ENCODE peak calls at places on chromosomes 2 and 18, in ten cellular contexts. One of them, this sample, is unnamed.

GRCh38 chr18:8730080-8730827 is 24.9 kb downstream of the MTCL1 start:
- DNase-seq in IMR-90: peak
- DNase-seq in tibial nerve: no peak
- DNase-seq in nephron progenitor cell: no peak
- DNase-seq in omental fat pad: no peak
- DNase-seq in pancreas: peak
- DNase-seq in GM12865: no peak
- DNase-seq in CD14-positive monocyte: no peak
- DNase-seq in suprapubic skin: no peak
- DNase-seq in ovary: peak
- DNase-seq in this sample: no peak

GRCh38 chr2:181642071-181642470 is 14.8 kb downstream of the CERKL start:
- DNase-seq in IMR-90: no peak
- DNase-seq in tibial nerve: no peak
- DNase-seq in nephron progenitor cell: no peak
- DNase-seq in omental fat pad: no peak
- DNase-seq in pancreas: no peak
- DNase-seq in GM12865: no peak
- DNase-seq in CD14-positive monocyte: no peak
- DNase-seq in suprapubic skin: no peak
- DNase-seq in ovary: no peak
- DNase-seq in this sample: no peak

GRCh38 chr2:217628061-217628460 is 374.7 kb downstream of the TNS1 start:
- DNase-seq in IMR-90: no peak
- DNase-seq in tibial nerve: no peak
- DNase-seq in nephron progenitor cell: no peak
- DNase-seq in omental fat pad: no peak
- DNase-seq in pancreas: no peak
- DNase-seq in GM12865: no peak
- DNase-seq in CD14-positive monocyte: no peak
- DNase-seq in suprapubic skin: no peak
- DNase-seq in ovary: no peak
- DNase-seq in this sample: no peak

GRCh38 chr2:205654878-205655601 is 27.3 kb upstream of the NRP2 start:
- DNase-seq in IMR-90: peak
- DNase-seq in tibial nerve: no peak
- DNase-seq in nephron progenitor cell: no peak
- DNase-seq in omental fat pad: no peak
- DNase-seq in pancreas: no peak
- DNase-seq in GM12865: no peak
- DNase-seq in CD14-positive monocyte: no peak
- DNase-seq in suprapubic skin: no peak
- DNase-seq in ovary: no peak
- DNase-seq in this sample: no peak

GRCh38 chr18:48132993-48133674 is 202.7 kb upstream of the SMAD2 start:
- DNase-seq in IMR-90: no peak
- DNase-seq in tibial nerve: no peak
- DNase-seq in nephron progenitor cell: no peak
- DNase-seq in omental fat pad: no peak
- DNase-seq in pancreas: no peak
- DNase-seq in GM12865: no peak
- DNase-seq in CD14-positive monocyte: no peak
- DNase-seq in suprapubic skin: no peak
- DNase-seq in ovary: no peak
- DNase-seq in this sample: no peak

GRCh38 chr2:94958245-94958644 is 67.3 kb upstream of the MAL start:
- DNase-seq in IMR-90: no peak
- DNase-seq in tibial nerve: no peak
- DNase-seq in nephron progenitor cell: no peak
- DNase-seq in omental fat pad: no peak
- DNase-seq in pancreas: no peak
- DNase-seq in GM12865: no peak
- DNase-seq in CD14-positive monocyte: no peak
- DNase-seq in suprapubic skin: no peak
- DNase-seq in ovary: no peak
- DNase-seq in this sample: no peak

GRCh38 chr2:224712346-224712745 is 3.8 kb downstream of the CCDC195 start:
- DNase-seq in IMR-90: peak
- DNase-seq in tibial nerve: no peak
- DNase-seq in nephron progenitor cell: no peak
- DNase-seq in omental fat pad: no peak
- DNase-seq in pancreas: no peak
- DNase-seq in GM12865: no peak
- DNase-seq in CD14-positive monocyte: no peak
- DNase-seq in suprapubic skin: no peak
- DNase-seq in ovary: no peak
- DNase-seq in this sample: no peak

GRCh38 chr2:117856415-117857210 is 42.1 kb downstream of the DDX18 start:
- DNase-seq in IMR-90: peak
- DNase-seq in tibial nerve: no peak
- DNase-seq in nephron progenitor cell: no peak
- DNase-seq in omental fat pad: no peak
- DNase-seq in pancreas: no peak
- DNase-seq in GM12865: no peak
- DNase-seq in CD14-positive monocyte: no peak
- DNase-seq in suprapubic skin: no peak
- DNase-seq in ovary: no peak
- DNase-seq in this sample: no peak

GRCh38 chr2:157307021-157307420 is 18.6 kb downstream of the ERMN start:
- DNase-seq in IMR-90: peak
- DNase-seq in tibial nerve: no peak
- DNase-seq in nephron progenitor cell: no peak
- DNase-seq in omental fat pad: no peak
- DNase-seq in pancreas: no peak
- DNase-seq in GM12865: no peak
- DNase-seq in CD14-positive monocyte: no peak
- DNase-seq in suprapubic skin: no peak
- DNase-seq in ovary: no peak
- DNase-seq in this sample: no peak
- TF ChIP-seq CTCF in IMR-90: peak
- TF ChIP-seq CTCF in tibial nerve: no peak
- TF ChIP-seq CTCF in nephron progenitor cell: no peak
- TF ChIP-seq CTCF in omental fat pad: no peak
- TF ChIP-seq CTCF in pancreas: no peak
- TF ChIP-seq CTCF in GM12865: peak
- TF ChIP-seq CTCF in CD14-positive monocyte: peak
- TF ChIP-seq CTCF in suprapubic skin: no peak
- TF ChIP-seq CTCF in ovary: no peak
- TF ChIP-seq CTCF in this sample: peak

GRCh38 chr18:62715439-62715792 is at the start of gene PHLPP1:
- DNase-seq in IMR-90: no peak
- DNase-seq in tibial nerve: no peak
- DNase-seq in nephron progenitor cell: no peak
- DNase-seq in omental fat pad: no peak
- DNase-seq in pancreas: no peak
- DNase-seq in GM12865: no peak
- DNase-seq in CD14-positive monocyte: no peak
- DNase-seq in suprapubic skin: no peak
- DNase-seq in ovary: no peak
- DNase-seq in this sample: no peak

GRCh38 chr18:62713651-62714247 is 1.6 kb upstream of the PHLPP1 start:
- DNase-seq in IMR-90: peak
- DNase-seq in tibial nerve: no peak
- DNase-seq in nephron progenitor cell: no peak
- DNase-seq in omental fat pad: no peak
- DNase-seq in pancreas: peak
- DNase-seq in GM12865: peak
- DNase-seq in CD14-positive monocyte: no peak
- DNase-seq in suprapubic skin: no peak
- DNase-seq in ovary: peak
- DNase-seq in this sample: no peak

GRCh38 chr18:62716679-62717058 is 1.3 kb downstream of the PHLPP1 start:
- DNase-seq in IMR-90: no peak
- DNase-seq in tibial nerve: no peak
- DNase-seq in nephron progenitor cell: peak
- DNase-seq in omental fat pad: no peak
- DNase-seq in pancreas: peak
- DNase-seq in GM12865: peak
- DNase-seq in CD14-positive monocyte: no peak
- DNase-seq in suprapubic skin: peak
- DNase-seq in ovary: peak
- DNase-seq in this sample: peak

GRCh38 chr18:62715829-62716678 is 713 bp downstream of the PHLPP1 start:
- DNase-seq in IMR-90: peak
- DNase-seq in tibial nerve: no peak
- DNase-seq in nephron progenitor cell: peak
- DNase-seq in omental fat pad: no peak
- DNase-seq in pancreas: peak
- DNase-seq in GM12865: peak
- DNase-seq in CD14-positive monocyte: peak
- DNase-seq in suprapubic skin: peak
- DNase-seq in ovary: peak
- DNase-seq in this sample: peak

DNA sequence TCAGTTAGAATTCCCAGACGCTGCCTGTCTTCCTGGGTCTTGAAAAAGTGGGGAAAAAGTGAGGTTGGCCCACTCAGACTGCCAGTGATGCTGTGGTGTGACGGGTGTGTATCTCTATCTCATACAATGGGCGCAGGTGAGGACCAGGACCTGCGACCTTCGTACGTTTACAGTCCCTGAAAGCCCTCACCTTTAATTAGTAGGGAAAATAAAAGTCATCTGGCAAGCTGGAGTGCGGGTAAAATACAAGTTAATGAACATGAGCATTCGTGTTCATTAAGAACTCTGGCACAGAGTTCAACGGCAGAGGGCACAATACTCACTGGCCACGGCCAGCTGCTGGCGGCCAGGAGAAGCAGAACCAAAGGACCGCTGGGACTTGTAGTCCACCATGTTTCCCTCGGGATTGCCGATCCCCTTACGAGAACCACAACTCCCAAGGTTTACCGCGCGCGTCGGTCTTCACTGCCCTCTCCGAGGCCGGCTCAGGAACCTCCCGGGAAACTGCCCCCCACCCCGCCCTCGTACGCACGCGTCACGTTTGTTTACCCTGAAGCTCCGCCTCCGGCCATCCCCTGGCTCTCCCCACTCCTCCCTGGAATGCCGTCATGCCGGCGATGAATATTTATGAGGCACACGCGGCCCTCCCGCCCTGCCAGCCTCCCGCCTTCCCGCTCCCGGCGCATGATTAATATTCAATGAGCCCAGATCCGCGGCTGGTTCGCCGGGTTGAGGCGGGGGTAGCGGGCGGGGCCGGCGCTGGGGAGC is 486 bp upstream of the PHLPP1 start:
- DNase-seq in IMR-90: peak
- DNase-seq in tibial nerve: peak
- DNase-seq in nephron progenitor cell: peak
- DNase-seq in omental fat pad: peak
- DNase-seq in pancreas: peak
- DNase-seq in GM12865: peak
- DNase-seq in CD14-positive monocyte: peak
- DNase-seq in suprapubic skin: peak
- DNase-seq in ovary: peak
- DNase-seq in this sample: peak
- TF ChIP-seq CTCF in IMR-90: peak
- TF ChIP-seq CTCF in tibial nerve: peak
- TF ChIP-seq CTCF in nephron progenitor cell: peak
- TF ChIP-seq CTCF in omental fat pad: no peak
- TF ChIP-seq CTCF in pancreas: peak
- TF ChIP-seq CTCF in GM12865: peak
- TF ChIP-seq CTCF in CD14-positive monocyte: peak
- TF ChIP-seq CTCF in suprapubic skin: peak
- TF ChIP-seq CTCF in ovary: peak
- TF ChIP-seq CTCF in this sample: peak

GRCh38 chr2:99935662-99936061 is 206.7 kb downstream of the AFF3 start:
- DNase-seq in IMR-90: peak
- DNase-seq in tibial nerve: no peak
- DNase-seq in nephron progenitor cell: no peak
- DNase-seq in omental fat pad: no peak
- DNase-seq in pancreas: no peak
- DNase-seq in GM12865: no peak
- DNase-seq in CD14-positive monocyte: no peak
- DNase-seq in suprapubic skin: no peak
- DNase-seq in ovary: no peak
- DNase-seq in this sample: no peak

GRCh38 chr2:99939135-99939534 is 203.3 kb downstream of the AFF3 start:
- DNase-seq in IMR-90: no peak
- DNase-seq in tibial nerve: no peak
- DNase-seq in nephron progenitor cell: no peak
- DNase-seq in omental fat pad: no peak
- DNase-seq in pancreas: no peak
- DNase-seq in GM12865: no peak
- DNase-seq in CD14-positive monocyte: no peak
- DNase-seq in suprapubic skin: no peak
- DNase-seq in ovary: no peak
- DNase-seq in this sample: no peak

GRCh38 chr2:99936065-99936464 is 206.3 kb downstream of the AFF3 start:
- DNase-seq in IMR-90: no peak
- DNase-seq in tibial nerve: no peak
- DNase-seq in nephron progenitor cell: no peak
- DNase-seq in omental fat pad: no peak
- DNase-seq in pancreas: no peak
- DNase-seq in GM12865: no peak
- DNase-seq in CD14-positive monocyte: no peak
- DNase-seq in suprapubic skin: no peak
- DNase-seq in ovary: no peak
- DNase-seq in this sample: no peak

GRCh38 chr2:99938250-99938649 is 204.1 kb downstream of the AFF3 start:
- DNase-seq in IMR-90: no peak
- DNase-seq in tibial nerve: no peak
- DNase-seq in nephron progenitor cell: no peak
- DNase-seq in omental fat pad: no peak
- DNase-seq in pancreas: no peak
- DNase-seq in GM12865: no peak
- DNase-seq in CD14-positive monocyte: no peak
- DNase-seq in suprapubic skin: no peak
- DNase-seq in ovary: no peak
- DNase-seq in this sample: no peak

DNA sequence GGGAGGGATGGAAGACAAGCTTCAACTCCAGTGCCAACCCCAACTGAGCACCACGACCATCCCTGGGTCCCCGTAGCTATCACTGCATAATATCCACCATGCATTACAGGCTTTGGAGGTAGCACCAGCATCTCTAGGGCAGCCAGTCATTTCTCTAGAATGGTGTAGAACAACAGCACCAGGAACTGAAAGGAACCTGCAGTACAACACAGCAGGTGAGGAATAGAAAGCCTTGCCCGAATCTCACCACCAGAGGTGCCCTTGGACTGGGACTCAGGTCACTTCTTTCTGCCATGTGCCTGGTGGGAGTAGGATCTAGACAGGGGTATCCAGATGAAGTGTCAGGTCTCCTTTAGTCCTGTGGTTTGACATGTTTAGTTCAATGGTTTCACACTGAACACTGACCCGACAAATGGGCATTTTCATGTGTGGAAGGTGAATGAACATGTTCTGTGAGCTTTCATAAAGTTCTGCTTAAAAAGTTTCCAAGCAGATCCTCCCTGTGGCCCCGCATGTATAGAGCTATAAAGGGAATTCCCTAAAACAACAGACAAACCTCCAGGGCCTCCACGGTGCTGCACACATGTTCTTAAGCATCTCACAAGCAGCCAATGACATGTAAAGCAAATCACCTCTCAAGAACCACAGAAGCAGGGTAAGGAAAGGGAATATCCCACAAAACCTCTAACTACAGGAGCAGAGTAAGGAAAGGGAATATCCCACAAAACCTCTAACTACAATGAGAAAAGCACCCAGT is 208.3 kb downstream of the AFF3 start:
- DNase-seq in IMR-90: no peak
- DNase-seq in tibial nerve: no peak
- DNase-seq in nephron progenitor cell: no peak
- DNase-seq in omental fat pad: no peak
- DNase-seq in pancreas: no peak
- DNase-seq in GM12865: peak
- DNase-seq in CD14-positive monocyte: no peak
- DNase-seq in suprapubic skin: no peak
- DNase-seq in ovary: no peak
- DNase-seq in this sample: no peak
- TF ChIP-seq CTCF in IMR-90: no peak
- TF ChIP-seq CTCF in tibial nerve: no peak
- TF ChIP-seq CTCF in nephron progenitor cell: no peak
- TF ChIP-seq CTCF in omental fat pad: no peak
- TF ChIP-seq CTCF in pancreas: no peak
- TF ChIP-seq CTCF in GM12865: peak
- TF ChIP-seq CTCF in CD14-positive monocyte: no peak
- TF ChIP-seq CTCF in suprapubic skin: no peak
- TF ChIP-seq CTCF in ovary: no peak
- TF ChIP-seq CTCF in this sample: no peak

DNA sequence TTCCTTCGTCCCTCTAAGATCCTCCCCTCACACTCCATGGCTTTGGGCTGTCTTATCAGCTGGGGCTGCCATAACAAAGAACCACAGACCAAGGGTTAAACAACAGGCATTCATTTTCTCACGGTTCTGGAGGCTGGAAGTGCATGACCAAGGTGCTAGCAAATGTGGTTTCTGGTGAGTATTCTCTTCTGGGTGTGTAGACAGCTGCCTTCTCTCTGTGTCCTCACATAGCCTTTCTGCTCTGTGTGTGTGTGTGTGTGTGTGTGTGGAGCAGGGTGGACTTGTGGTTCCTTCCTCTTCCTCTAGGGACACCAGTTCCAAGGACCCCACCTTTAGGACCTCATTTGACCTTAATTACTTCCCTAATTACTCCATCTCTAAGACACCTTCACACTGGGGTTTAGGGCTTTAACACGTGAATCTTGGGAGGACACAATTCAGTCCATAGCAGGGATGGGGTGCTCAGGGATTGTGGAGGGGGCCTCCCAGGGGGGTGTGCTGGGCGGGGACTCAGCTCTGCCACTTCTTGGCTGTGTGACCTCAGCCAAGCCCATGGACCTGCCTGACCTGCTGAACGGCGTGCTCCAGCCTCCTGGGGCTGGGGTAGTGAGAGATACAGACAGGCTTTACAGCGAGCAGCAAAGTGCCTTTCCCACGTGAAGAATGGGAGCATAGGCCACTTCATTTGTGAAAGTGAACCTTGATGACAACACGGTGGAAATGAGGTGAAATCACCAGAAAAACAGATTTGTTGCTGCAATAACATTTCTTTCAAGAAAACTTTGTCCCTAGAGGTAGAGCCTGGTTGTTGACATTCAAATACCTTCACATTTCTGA is 38.1 kb downstream of the ACKR3 start:
- DNase-seq in IMR-90: peak
- DNase-seq in tibial nerve: no peak
- DNase-seq in nephron progenitor cell: no peak
- DNase-seq in omental fat pad: no peak
- DNase-seq in pancreas: peak
- DNase-seq in GM12865: peak
- DNase-seq in CD14-positive monocyte: no peak
- DNase-seq in suprapubic skin: no peak
- DNase-seq in ovary: no peak
- DNase-seq in this sample: peak
- TF ChIP-seq CTCF in IMR-90: no peak
- TF ChIP-seq CTCF in tibial nerve: no peak
- TF ChIP-seq CTCF in nephron progenitor cell: no peak
- TF ChIP-seq CTCF in omental fat pad: no peak
- TF ChIP-seq CTCF in pancreas: no peak
- TF ChIP-seq CTCF in GM12865: no peak
- TF ChIP-seq CTCF in CD14-positive monocyte: peak
- TF ChIP-seq CTCF in suprapubic skin: no peak
- TF ChIP-seq CTCF in ovary: no peak
- TF ChIP-seq CTCF in this sample: no peak

This sample was measured in upper lobe of right lung.